ENCODE peak calls at places on chromosomes 6 and 20, in ten cellular contexts. One of them, this sample, is unnamed.

GRCh38 chr6:104632565-104632964 is 227.2 kb downstream of the HACE1 start:
- DNase-seq in CD8-positive, alpha-beta T cell: no peak
- DNase-seq in heart right ventricle: no peak
- DNase-seq in coronary artery: no peak
- DNase-seq in OCI-LY7: no peak
- DNase-seq in H9: no peak
- DNase-seq in astrocyte: no peak
- DNase-seq in sigmoid colon: no peak
- DNase-seq in left ventricle myocardium inferior: no peak
- DNase-seq in breast epithelium: no peak
- DNase-seq in this sample: no peak

GRCh38 chr6:20757761-20758160 is 223.5 kb downstream of the CDKAL1 start:
- DNase-seq in astrocyte: peak; percentile 63
- DNase-seq in sigmoid colon: no peak
- DNase-seq in coronary artery: no peak
- DNase-seq in H9: no peak
- DNase-seq in OCI-LY7: no peak
- DNase-seq in heart right ventricle: no peak
- DNase-seq in CD8-positive, alpha-beta T cell: no peak
- DNase-seq in left ventricle myocardium inferior: no peak
- DNase-seq in breast epithelium: no peak
- DNase-seq in this sample: peak; percentile 3

GRCh38 chr6:775863-776262 is 82.9 kb upstream of the EXOC2 start:
- DNase-seq in OCI-LY7: no peak
- DNase-seq in astrocyte: no peak
- DNase-seq in coronary artery: no peak
- DNase-seq in left ventricle myocardium inferior: no peak
- DNase-seq in CD8-positive, alpha-beta T cell: no peak
- DNase-seq in H9: no peak
- DNase-seq in breast epithelium: no peak
- DNase-seq in sigmoid colon: no peak
- DNase-seq in heart right ventricle: no peak
- DNase-seq in this sample: no peak

GRCh38 chr6:53727748-53728147 is 62.2 kb upstream of the KLHL31 start:
- DNase-seq in OCI-LY7: no peak
- DNase-seq in CD8-positive, alpha-beta T cell: no peak
- DNase-seq in coronary artery: no peak
- DNase-seq in left ventricle myocardium inferior: no peak
- DNase-seq in breast epithelium: no peak
- DNase-seq in heart right ventricle: no peak
- DNase-seq in sigmoid colon: no peak
- DNase-seq in H9: no peak
- DNase-seq in astrocyte: peak; percentile 81
- DNase-seq in this sample: no peak

GRCh38 chr20:44807684-44808056 is 2.7 kb downstream of the RIMS4 start:
- DNase-seq in CD8-positive, alpha-beta T cell: no peak
- DNase-seq in astrocyte: no peak
- DNase-seq in sigmoid colon: no peak
- DNase-seq in breast epithelium: no peak
- DNase-seq in coronary artery: no peak
- DNase-seq in H9: no peak
- DNase-seq in left ventricle myocardium inferior: no peak
- DNase-seq in OCI-LY7: no peak
- DNase-seq in heart right ventricle: no peak
- DNase-seq in this sample: no peak

GRCh38 chr6:144252289-144252688 is 32.8 kb upstream of the UTRN start:
- DNase-seq in H9: no peak
- DNase-seq in astrocyte: no peak
- DNase-seq in heart right ventricle: no peak
- DNase-seq in sigmoid colon: no peak
- DNase-seq in breast epithelium: no peak
- DNase-seq in OCI-LY7: no peak
- DNase-seq in left ventricle myocardium inferior: no peak
- DNase-seq in coronary artery: no peak
- DNase-seq in CD8-positive, alpha-beta T cell: no peak
- DNase-seq in this sample: no peak

GRCh38 chr6:6678185-6678671 is 89.7 kb downstream of the LY86 start:
- DNase-seq in sigmoid colon: no peak
- DNase-seq in H9: no peak
- DNase-seq in heart right ventricle: no peak
- DNase-seq in left ventricle myocardium inferior: no peak
- DNase-seq in CD8-positive, alpha-beta T cell: no peak
- DNase-seq in coronary artery: no peak
- DNase-seq in OCI-LY7: no peak
- DNase-seq in breast epithelium: no peak
- DNase-seq in astrocyte: peak; percentile 42
- DNase-seq in this sample: peak; percentile 49

GRCh38 chr20:17611290-17611539 is 41.3 kb downstream of the DSTN start:
- DNase-seq in H9: no peak
- DNase-seq in left ventricle myocardium inferior: no peak
- DNase-seq in CD8-positive, alpha-beta T cell: no peak
- DNase-seq in astrocyte: no peak
- DNase-seq in heart right ventricle: no peak
- DNase-seq in coronary artery: no peak
- DNase-seq in breast epithelium: no peak
- DNase-seq in OCI-LY7: no peak
- DNase-seq in sigmoid colon: no peak
- DNase-seq in this sample: no peak

GRCh38 chr6:150981095-150981494 is 115.6 kb downstream of the MTHFD1L start:
- DNase-seq in coronary artery: no peak
- DNase-seq in breast epithelium: no peak
- DNase-seq in astrocyte: no peak
- DNase-seq in OCI-LY7: peak; percentile 69
- DNase-seq in CD8-positive, alpha-beta T cell: no peak
- DNase-seq in H9: no peak
- DNase-seq in sigmoid colon: no peak
- DNase-seq in heart right ventricle: no peak
- DNase-seq in left ventricle myocardium inferior: no peak
- DNase-seq in this sample: no peak

GRCh38 chr6:166408936-166409755 is 26.4 kb upstream of the MPC1 start:
- DNase-seq in CD8-positive, alpha-beta T cell: no peak
- DNase-seq in left ventricle myocardium inferior: no peak
- DNase-seq in H9: no peak
- DNase-seq in breast epithelium: no peak
- DNase-seq in coronary artery: no peak
- DNase-seq in sigmoid colon: no peak
- DNase-seq in heart right ventricle: no peak
- DNase-seq in astrocyte: no peak
- DNase-seq in OCI-LY7: no peak
- DNase-seq in this sample: no peak

GRCh38 chr6:31919624-31920303 is 7.8 kb upstream of the C2 start:
- DNase-seq in breast epithelium: no peak
- DNase-seq in heart right ventricle: no peak
- DNase-seq in H9: no peak
- DNase-seq in sigmoid colon: no peak
- DNase-seq in astrocyte: no peak
- DNase-seq in CD8-positive, alpha-beta T cell: no peak
- DNase-seq in coronary artery: no peak
- DNase-seq in OCI-LY7: no peak
- DNase-seq in left ventricle myocardium inferior: no peak
- DNase-seq in this sample: no peak

GRCh38 chr6:79421001-79421411 is 116.2 kb downstream of the LCA5 start:
- DNase-seq in OCI-LY7: no peak
- DNase-seq in left ventricle myocardium inferior: no peak
- DNase-seq in breast epithelium: no peak
- DNase-seq in heart right ventricle: no peak
- DNase-seq in H9: no peak
- DNase-seq in sigmoid colon: no peak
- DNase-seq in coronary artery: no peak
- DNase-seq in astrocyte: peak; percentile 40
- DNase-seq in CD8-positive, alpha-beta T cell: no peak
- DNase-seq in this sample: peak; percentile 10

DNA sequence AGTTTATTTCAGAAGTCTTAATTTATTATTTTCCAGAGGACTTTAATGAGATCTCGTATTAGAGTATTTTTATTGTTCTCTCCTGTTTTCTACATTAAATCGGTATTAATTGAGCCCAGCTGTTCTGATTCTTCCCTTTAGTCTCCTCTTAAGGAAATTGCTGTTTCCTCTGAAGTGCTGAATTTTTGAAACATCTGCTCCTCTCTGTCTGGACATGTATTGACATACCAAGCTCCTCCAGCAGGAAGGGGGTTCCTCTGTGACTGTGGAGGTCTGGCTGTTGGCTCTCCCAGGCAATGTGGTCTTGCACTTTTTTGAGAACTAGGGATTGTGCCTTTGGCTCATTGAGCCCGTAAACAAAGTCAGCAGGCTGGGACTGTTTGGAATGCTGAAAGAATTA is 74.9 kb downstream of the MAP3K4 start:
- DNase-seq in sigmoid colon: no peak
- DNase-seq in left ventricle myocardium inferior: no peak
- DNase-seq in astrocyte: no peak
- DNase-seq in CD8-positive, alpha-beta T cell: no peak
- DNase-seq in H9: no peak
- DNase-seq in OCI-LY7: no peak
- DNase-seq in coronary artery: no peak
- DNase-seq in breast epithelium: no peak
- DNase-seq in heart right ventricle: no peak
- DNase-seq in this sample: no peak
- H3K27ac ChIP-seq in sigmoid colon: no peak overlapping the region
- H3K27ac ChIP-seq in left ventricle myocardium inferior: no peak overlapping the region
- H3K27ac ChIP-seq in astrocyte: no peak overlapping the region
- H3K27ac ChIP-seq in CD8-positive, alpha-beta T cell: no peak overlapping the region
- H3K27ac ChIP-seq in H9: no peak overlapping the region
- H3K27ac ChIP-seq in OCI-LY7: no peak overlapping the region
- H3K27ac ChIP-seq in coronary artery: no peak overlapping the region
- H3K27ac ChIP-seq in breast epithelium: no peak overlapping the region
- H3K27ac ChIP-seq in heart right ventricle: no peak overlapping the region
- H3K27ac ChIP-seq in this sample: no peak overlapping the region

GRCh38 chr20:57801581-57801980 is 91.8 kb upstream of the PMEPA1 start:
- DNase-seq in OCI-LY7: no peak
- DNase-seq in CD8-positive, alpha-beta T cell: no peak
- DNase-seq in left ventricle myocardium inferior: no peak
- DNase-seq in heart right ventricle: no peak
- DNase-seq in astrocyte: no peak
- DNase-seq in coronary artery: no peak
- DNase-seq in breast epithelium: no peak
- DNase-seq in H9: no peak
- DNase-seq in sigmoid colon: no peak
- DNase-seq in this sample: no peak

GRCh38 chr20:57803718-57804005 is 93.8 kb upstream of the PMEPA1 start:
- DNase-seq in H9: no peak
- DNase-seq in heart right ventricle: no peak
- DNase-seq in sigmoid colon: no peak
- DNase-seq in OCI-LY7: no peak
- DNase-seq in left ventricle myocardium inferior: no peak
- DNase-seq in breast epithelium: no peak
- DNase-seq in coronary artery: no peak
- DNase-seq in CD8-positive, alpha-beta T cell: no peak
- DNase-seq in astrocyte: no peak
- DNase-seq in this sample: no peak

GRCh38 chr20:57801046-57801445 is 91.2 kb upstream of the PMEPA1 start:
- DNase-seq in OCI-LY7: no peak
- DNase-seq in sigmoid colon: no peak
- DNase-seq in astrocyte: no peak
- DNase-seq in left ventricle myocardium inferior: no peak
- DNase-seq in heart right ventricle: no peak
- DNase-seq in H9: no peak
- DNase-seq in coronary artery: no peak
- DNase-seq in CD8-positive, alpha-beta T cell: no peak
- DNase-seq in breast epithelium: no peak
- DNase-seq in this sample: no peak

GRCh38 chr20:57804470-57805250 is 94.8 kb upstream of the PMEPA1 start:
- DNase-seq in left ventricle myocardium inferior: no peak
- DNase-seq in CD8-positive, alpha-beta T cell: no peak
- DNase-seq in OCI-LY7: no peak
- DNase-seq in sigmoid colon: peak; percentile 41
- DNase-seq in breast epithelium: no peak
- DNase-seq in H9: no peak
- DNase-seq in heart right ventricle: no peak
- DNase-seq in coronary artery: no peak
- DNase-seq in astrocyte: no peak
- DNase-seq in this sample: no peak

GRCh38 chr20:57802877-57803717 is 93.3 kb upstream of the PMEPA1 start:
- DNase-seq in breast epithelium: no peak
- DNase-seq in H9: no peak
- DNase-seq in CD8-positive, alpha-beta T cell: no peak
- DNase-seq in OCI-LY7: no peak
- DNase-seq in astrocyte: no peak
- DNase-seq in sigmoid colon: peak; percentile 35
- DNase-seq in heart right ventricle: no peak
- DNase-seq in left ventricle myocardium inferior: no peak
- DNase-seq in coronary artery: no peak
- DNase-seq in this sample: no peak
- TF ChIP-seq CTCF in breast epithelium: no peak
- TF ChIP-seq CTCF in H9: no peak
- TF ChIP-seq CTCF in CD8-positive, alpha-beta T cell: no peak
- TF ChIP-seq CTCF in OCI-LY7: no peak
- TF ChIP-seq CTCF in astrocyte: no peak
- TF ChIP-seq CTCF in sigmoid colon: no peak
- TF ChIP-seq CTCF in heart right ventricle: no peak
- TF ChIP-seq CTCF in left ventricle myocardium inferior: no peak
- TF ChIP-seq CTCF in coronary artery: no peak
- TF ChIP-seq CTCF in this sample: no peak

DNA sequence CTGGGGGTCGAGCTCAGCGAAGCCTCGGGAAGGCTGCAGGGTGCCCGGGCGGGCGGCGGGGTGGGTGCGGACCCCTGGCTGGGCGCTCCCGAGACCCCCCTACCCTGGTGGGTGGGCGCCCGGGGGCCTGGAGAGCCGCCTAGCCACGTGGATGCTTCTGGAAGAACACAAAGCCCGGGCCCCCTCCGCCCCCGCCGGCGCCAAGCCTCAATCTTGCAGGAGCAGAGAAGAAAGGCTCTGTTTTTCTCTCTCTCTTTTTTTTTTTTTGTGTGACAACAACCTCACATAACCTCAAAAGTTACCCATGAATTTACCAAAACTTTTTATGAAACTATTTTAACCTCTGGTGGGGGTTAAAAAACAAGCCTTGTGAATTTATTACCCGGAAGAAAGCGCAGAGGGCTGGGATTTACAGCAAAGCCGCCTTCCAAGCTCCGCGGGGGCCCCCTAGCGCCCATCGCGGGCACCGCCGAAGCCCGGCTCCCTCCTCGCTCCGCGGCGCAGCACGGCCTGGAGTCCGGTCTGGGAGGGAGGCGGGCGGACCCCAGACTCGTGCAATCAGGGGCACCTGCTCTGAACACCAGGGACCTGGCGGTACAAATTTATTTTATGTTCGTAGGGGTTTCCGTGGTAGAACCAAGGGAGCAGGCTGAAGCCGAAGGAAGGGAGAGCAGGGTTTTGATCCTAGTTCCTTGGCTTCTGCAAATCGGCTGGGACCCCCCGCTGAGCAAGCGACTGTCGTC is 58.8 kb downstream of the ZNF831 start:
- DNase-seq in OCI-LY7: peak; percentile 63
- DNase-seq in breast epithelium: peak; percentile 70
- DNase-seq in heart right ventricle: peak; percentile 87
- DNase-seq in astrocyte: peak; percentile 39
- DNase-seq in sigmoid colon: peak; percentile 86
- DNase-seq in left ventricle myocardium inferior: peak; percentile 83
- DNase-seq in CD8-positive, alpha-beta T cell: peak; percentile 86
- DNase-seq in H9: peak; percentile 84
- DNase-seq in coronary artery: no peak
- DNase-seq in this sample: peak; percentile 92
- H3K27ac ChIP-seq in OCI-LY7: no peak overlapping the region
- H3K27ac ChIP-seq in breast epithelium: peak overlapping the region; percentile 70
- H3K27ac ChIP-seq in heart right ventricle: peak overlapping the region; percentile 79
- H3K27ac ChIP-seq in astrocyte: no peak overlapping the region
- H3K27ac ChIP-seq in sigmoid colon: peak overlapping the region; percentile 50
- H3K27ac ChIP-seq in left ventricle myocardium inferior: peak overlapping the region; percentile 77
- H3K27ac ChIP-seq in CD8-positive, alpha-beta T cell: peak overlapping the region; percentile 31
- H3K27ac ChIP-seq in H9: no peak overlapping the region
- H3K27ac ChIP-seq in coronary artery: no peak overlapping the region
- H3K27ac ChIP-seq in this sample: no peak overlapping the region

GRCh38 chr6:119078449-119079287 is at the start of gene FAM184A:
- DNase-seq in breast epithelium: peak; percentile 70
- DNase-seq in left ventricle myocardium inferior: peak; percentile 69
- DNase-seq in CD8-positive, alpha-beta T cell: peak; percentile 71
- DNase-seq in heart right ventricle: peak; percentile 73
- DNase-seq in OCI-LY7: no peak
- DNase-seq in H9: peak; percentile 72
- DNase-seq in coronary artery: no peak
- DNase-seq in astrocyte: peak; percentile 45
- DNase-seq in sigmoid colon: peak; percentile 82
- DNase-seq in this sample: peak; percentile 49
- TF ChIP-seq CTCF in breast epithelium: no peak
- TF ChIP-seq CTCF in left ventricle myocardium inferior: peak; percentile 58
- TF ChIP-seq CTCF in CD8-positive, alpha-beta T cell: no peak
- TF ChIP-seq CTCF in heart right ventricle: peak; percentile 7
- TF ChIP-seq CTCF in OCI-LY7: no peak
- TF ChIP-seq CTCF in H9: peak; percentile 62
- TF ChIP-seq CTCF in coronary artery: peak; percentile 16
- TF ChIP-seq CTCF in astrocyte: no peak
- TF ChIP-seq CTCF in sigmoid colon: no peak
- TF ChIP-seq CTCF in this sample: peak; percentile 22

This sample was measured in RWPE1.